ENCODE peak calls at places on chromosomes 5 and 9, in nine cellular contexts. Y is dorsolateral prefrontal cortex, O is choroid plexus epithelial cell, S is lung, H is GM13977, Z is natural killer cell, M is GM12864, X is neural progenitor cell, G is IMR-90. P is an unnamed sample.

GRCh38 chr5:40981420-40981819 is 72.1 kb downstream of the C7 start:
- DNase-seq in Y (no peak), O (no peak), S (no peak), H (no peak), Z (no peak), M (no peak), X (no peak), G (peak; percentile 42), P (no peak)

GRCh38 chr5:149962040-149962439 is 1.5 kb downstream of the SLC26A2 start:
- DNase-seq in Y (no peak), O (peak; percentile 83), S (no peak), H (peak; percentile 42), Z (no peak), M (no peak), X (peak; percentile 27), G (peak; percentile 68), P (peak; percentile 57)

GRCh38 chr9:26292943-26293342 is 599.7 kb downstream of the CAAP1 start:
- DNase-seq in Y (no peak), O (peak; percentile 31), S (no peak), H (no peak), Z (no peak), M (no peak), X (peak; percentile 14), G (peak; percentile 52), P (peak; percentile 54)

GRCh38 chr5:142684508-142685031 is 1.3 kb downstream of the FGF1 start:
- DNase-seq in Y (peak; percentile 91), O (peak; percentile 4), S (no peak), H (no peak), Z (no peak), M (no peak), X (peak; percentile 65), G (peak; percentile 33), P (no peak)

GRCh38 chr9:14031015-14031414 is 282.9 kb downstream of the NFIB start:
- DNase-seq in Y (no peak), O (peak; percentile 95), S (no peak), H (no peak), Z (no peak), M (no peak), X (peak; percentile 71), G (peak; percentile 18), P (no peak)

GRCh38 chr5:168198359-168198758 is 93.1 kb upstream of the WWC1 start:
- DNase-seq in Y (no peak), O (no peak), S (no peak), H (no peak), Z (no peak), M (no peak), X (no peak), G (no peak), P (no peak)

GRCh38 chr5:52065182-52065581 is 681.9 kb downstream of the ISL1 start:
- DNase-seq in Y (no peak), O (no peak), S (no peak), H (no peak), Z (no peak), M (no peak), X (no peak), G (no peak), P (no peak)

GRCh38 chr5:756171-756570 is 28.4 kb downstream of the ZDHHC11B start:
- DNase-seq in Y (no peak), O (no peak), S (peak; percentile 52), H (peak; percentile 15), Z (no peak), M (no peak), X (no peak), G (no peak), P (no peak)

GRCh38 chr5:123809594-123810172 is 297.7 kb downstream of the CSNK1G3 start:
- DNase-seq in Y (no peak), O (no peak), S (no peak), H (no peak), Z (no peak), M (no peak), X (no peak), G (no peak), P (no peak)

GRCh38 chr5:7372399-7372798 is 23.5 kb upstream of the ADCY2 start:
- DNase-seq in Y (no peak), O (no peak), S (no peak), H (no peak), Z (no peak), M (no peak), X (no peak), G (no peak), P (no peak)

GRCh38 chr5:11958321-11958720 is 54.1 kb upstream of the CTNND2 start:
- DNase-seq in Y (no peak), O (no peak), S (no peak), H (no peak), Z (no peak), M (no peak), X (no peak), G (no peak), P (no peak)

GRCh38 chr9:468766-469496 is 254.3 kb downstream of the DOCK8 start:
- DNase-seq in Y (no peak), O (peak; percentile 15), S (no peak), H (peak; percentile 12), Z (no peak), M (no peak), X (no peak), G (no peak), P (no peak)

GRCh38 chr9:130432796-130433167 is 12.0 kb upstream of the ASS1 start:
- DNase-seq in Y (no peak), O (no peak), S (no peak), H (no peak), Z (no peak), M (no peak), X (peak; percentile 34), G (no peak), P (no peak)

GRCh38 chr9:6645153-6646027 is at the start of gene GLDC:
- DNase-seq in Y (no peak), O (no peak), S (peak; percentile 36), H (peak; percentile 92), Z (peak; percentile 15), M (peak; percentile 58), X (peak; percentile 96), G (no peak), P (no peak)

GRCh38 chr5:129547137-129547536 is 87.0 kb downstream of the ADAMTS19 start:
- DNase-seq in Y (no peak), O (no peak), S (no peak), H (no peak), Z (no peak), M (no peak), X (no peak), G (no peak), P (no peak)

GRCh38 chr5:129541648-129542251 is 81.7 kb downstream of the ADAMTS19 start:
- DNase-seq in Y (no peak), O (peak; percentile 3), S (no peak), H (no peak), Z (no peak), M (no peak), X (no peak), G (peak; percentile 9), P (no peak)
- TF ChIP-seq CTCF in Y (no peak), O (no peak), S (no peak), H (peak; percentile 14), Z (no peak), M (peak; percentile 18), X (peak; percentile 42), G (peak; percentile 25), P (peak; percentile 28)

GRCh38 chr9:69168709-69169217 is 5.3 kb upstream of the TJP2 start:
- DNase-seq in Y (no peak), O (peak; percentile 82), S (no peak), H (peak; percentile 52), Z (peak; percentile 43), M (no peak), X (no peak), G (peak; percentile 82), P (no peak)
- TF ChIP-seq CTCF in Y (no peak), O (no peak), S (no peak), H (no peak), Z (no peak), M (no peak), X (no peak), G (no peak), P (no peak)

GRCh38 chr5:90865194-90865593 is 306.6 kb downstream of the ADGRV1 start:
- DNase-seq in Y (no peak), O (no peak), S (no peak), H (no peak), Z (no peak), M (no peak), X (no peak), G (no peak), P (no peak)

GRCh38 chr5:90868799-90869198 is 310.2 kb downstream of the ADGRV1 start:
- DNase-seq in Y (no peak), O (no peak), S (no peak), H (no peak), Z (no peak), M (no peak), X (no peak), G (no peak), P (no peak)

GRCh38 chr5:90861843-90862586 is 303.4 kb downstream of the ADGRV1 start:
- DNase-seq in Y (no peak), O (peak; percentile 23), S (no peak), H (no peak), Z (no peak), M (no peak), X (no peak), G (no peak), P (no peak)

GRCh38 chr5:90866915-90867715 is 308.5 kb downstream of the ADGRV1 start:
- DNase-seq in Y (no peak), O (no peak), S (no peak), H (no peak), Z (no peak), M (no peak), X (no peak), G (peak; percentile 8), P (no peak)

GRCh38 chr5:90866333-90866732 is 307.7 kb downstream of the ADGRV1 start:
- DNase-seq in Y (no peak), O (peak; percentile 62), S (no peak), H (peak; percentile 26), Z (no peak), M (no peak), X (no peak), G (peak; percentile 28), P (peak; percentile 23)
- TF ChIP-seq CTCF in Y (peak; percentile 59), O (peak; percentile 46), S (peak; percentile 5), H (peak; percentile 41), Z (peak; percentile 60), M (peak; percentile 13), X (peak; percentile 56), G (peak; percentile 60), P (peak; percentile 73)

DNA sequence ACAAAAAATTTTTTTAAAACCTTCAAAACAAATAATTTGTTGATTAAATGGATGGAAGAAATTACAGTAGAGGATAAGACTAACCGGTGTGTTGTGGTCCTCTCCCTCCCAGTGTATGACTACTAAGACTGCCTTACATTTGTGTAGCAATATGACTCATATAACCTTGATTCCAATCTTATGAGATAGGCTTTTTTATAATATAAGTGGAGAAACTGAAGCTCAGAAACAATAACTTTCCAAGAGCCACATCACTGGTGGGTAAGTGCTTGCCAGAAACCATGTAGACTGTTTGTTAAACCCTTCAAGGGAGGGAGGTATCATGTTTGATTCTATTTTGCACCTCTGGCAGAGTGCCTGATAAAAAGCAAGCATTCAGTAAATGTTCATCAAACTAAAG is 47.5 kb downstream of the NLN start:
- DNase-seq in Y (no peak), O (peak; percentile 94), S (no peak), H (no peak), Z (no peak), M (no peak), X (no peak), G (peak; percentile 95), P (peak; percentile 89)
- TF ChIP-seq CTCF in Y (no peak), O (no peak), S (no peak), H (no peak), Z (no peak), M (no peak), X (no peak), G (no peak), P (no peak)

P was measured in HFFc6.